ENCODE peak calls at places on chromosomes 3 and 15, in eight cellular contexts. One of them, this sample, is unnamed.

GRCh38 chr3:157113832-157114505 is 46.0 kb downstream of the CCNL1 start:
- DNase-seq in stomach: no peak
- DNase-seq in uterus: no peak
- DNase-seq in PC-3: no peak
- DNase-seq in tibial artery: no peak
- DNase-seq in T1000: no peak
- DNase-seq in CD4-positive, alpha-beta T cell: no peak
- DNase-seq in hepatic stellate cell: no peak
- DNase-seq in this sample: no peak

GRCh38 chr15:101044625-101045235 is 125.6 kb downstream of the LRRK1 start:
- DNase-seq in uterus: no peak
- DNase-seq in tibial artery: peak
- DNase-seq in PC-3: no peak
- DNase-seq in hepatic stellate cell: no peak
- DNase-seq in stomach: peak
- DNase-seq in T1000: no peak
- DNase-seq in CD4-positive, alpha-beta T cell: no peak
- DNase-seq in this sample: no peak

GRCh38 chr3:196842567-196843434 is 24.9 kb upstream of the SENP5 start:
- DNase-seq in tibial artery: no peak
- DNase-seq in uterus: no peak
- DNase-seq in hepatic stellate cell: no peak
- DNase-seq in T1000: no peak
- DNase-seq in PC-3: no peak
- DNase-seq in stomach: no peak
- DNase-seq in CD4-positive, alpha-beta T cell: no peak
- DNase-seq in this sample: no peak

GRCh38 chr3:59540696-59541095 is 490.9 kb upstream of the CFAP20DC start:
- DNase-seq in CD4-positive, alpha-beta T cell: no peak
- DNase-seq in tibial artery: no peak
- DNase-seq in PC-3: no peak
- DNase-seq in uterus: no peak
- DNase-seq in stomach: no peak
- DNase-seq in hepatic stellate cell: no peak
- DNase-seq in T1000: no peak
- DNase-seq in this sample: no peak

GRCh38 chr3:72660270-72661114 is 187.8 kb downstream of the SHQ1 start:
- DNase-seq in CD4-positive, alpha-beta T cell: no peak
- DNase-seq in stomach: no peak
- DNase-seq in uterus: no peak
- DNase-seq in tibial artery: no peak
- DNase-seq in hepatic stellate cell: no peak
- DNase-seq in T1000: peak
- DNase-seq in PC-3: no peak
- DNase-seq in this sample: no peak

GRCh38 chr3:141575879-141576743 is 89.3 kb downstream of the RASA2 start:
- DNase-seq in tibial artery: no peak
- DNase-seq in uterus: no peak
- DNase-seq in hepatic stellate cell: peak
- DNase-seq in stomach: no peak
- DNase-seq in T1000: no peak
- DNase-seq in CD4-positive, alpha-beta T cell: no peak
- DNase-seq in PC-3: peak
- DNase-seq in this sample: no peak

GRCh38 chr15:42151736-42152135 is 4.7 kb downstream of the PLA2G4F start:
- DNase-seq in T1000: no peak
- DNase-seq in tibial artery: peak
- DNase-seq in PC-3: no peak
- DNase-seq in hepatic stellate cell: no peak
- DNase-seq in stomach: no peak
- DNase-seq in CD4-positive, alpha-beta T cell: no peak
- DNase-seq in uterus: no peak
- DNase-seq in this sample: no peak

GRCh38 chr3:62316525-62316924 is 56.8 kb downstream of the FEZF2 start:
- DNase-seq in PC-3: peak
- DNase-seq in uterus: no peak
- DNase-seq in stomach: no peak
- DNase-seq in tibial artery: no peak
- DNase-seq in T1000: no peak
- DNase-seq in CD4-positive, alpha-beta T cell: no peak
- DNase-seq in hepatic stellate cell: no peak
- DNase-seq in this sample: no peak

GRCh38 chr3:136626448-136626847 is 125.7 kb downstream of the STAG1 start:
- DNase-seq in hepatic stellate cell: no peak
- DNase-seq in CD4-positive, alpha-beta T cell: no peak
- DNase-seq in stomach: no peak
- DNase-seq in tibial artery: no peak
- DNase-seq in uterus: no peak
- DNase-seq in T1000: no peak
- DNase-seq in PC-3: peak
- DNase-seq in this sample: no peak

GRCh38 chr3:113660458-113660857 is 36.0 kb downstream of the USF3 start:
- DNase-seq in uterus: no peak
- DNase-seq in CD4-positive, alpha-beta T cell: no peak
- DNase-seq in PC-3: no peak
- DNase-seq in stomach: no peak
- DNase-seq in tibial artery: no peak
- DNase-seq in hepatic stellate cell: no peak
- DNase-seq in T1000: no peak
- DNase-seq in this sample: no peak

GRCh38 chr15:72472907-72473669 is 1.0 kb upstream of the ARIH1 start:
- DNase-seq in hepatic stellate cell: no peak
- DNase-seq in T1000: no peak
- DNase-seq in stomach: no peak
- DNase-seq in PC-3: no peak
- DNase-seq in uterus: no peak
- DNase-seq in tibial artery: no peak
- DNase-seq in CD4-positive, alpha-beta T cell: no peak
- DNase-seq in this sample: no peak

GRCh38 chr15:31609243-31609642 is 282.6 kb downstream of the KLF13 start:
- DNase-seq in uterus: no peak
- DNase-seq in PC-3: no peak
- DNase-seq in CD4-positive, alpha-beta T cell: no peak
- DNase-seq in stomach: no peak
- DNase-seq in hepatic stellate cell: no peak
- DNase-seq in T1000: no peak
- DNase-seq in tibial artery: no peak
- DNase-seq in this sample: no peak

GRCh38 chr15:85943825-85944224 is 135.8 kb upstream of the AGBL1 start:
- DNase-seq in hepatic stellate cell: no peak
- DNase-seq in CD4-positive, alpha-beta T cell: no peak
- DNase-seq in PC-3: no peak
- DNase-seq in stomach: no peak
- DNase-seq in T1000: no peak
- DNase-seq in uterus: no peak
- DNase-seq in tibial artery: no peak
- DNase-seq in this sample: no peak

GRCh38 chr15:66879511-66879910 is 177.5 kb downstream of the SMAD6 start:
- DNase-seq in PC-3: no peak
- DNase-seq in stomach: no peak
- DNase-seq in CD4-positive, alpha-beta T cell: no peak
- DNase-seq in T1000: no peak
- DNase-seq in tibial artery: no peak
- DNase-seq in hepatic stellate cell: no peak
- DNase-seq in uterus: no peak
- DNase-seq in this sample: peak

GRCh38 chr15:75188499-75188898 is 13.2 kb upstream of the C15orf39 start:
- DNase-seq in tibial artery: no peak
- DNase-seq in stomach: no peak
- DNase-seq in T1000: no peak
- DNase-seq in PC-3: no peak
- DNase-seq in hepatic stellate cell: no peak
- DNase-seq in uterus: no peak
- DNase-seq in CD4-positive, alpha-beta T cell: no peak
- DNase-seq in this sample: peak

GRCh38 chr15:78047631-78048409 is 29.7 kb downstream of the TBC1D2B start:
- DNase-seq in PC-3: no peak
- DNase-seq in tibial artery: peak
- DNase-seq in CD4-positive, alpha-beta T cell: no peak
- DNase-seq in T1000: no peak
- DNase-seq in hepatic stellate cell: no peak
- DNase-seq in stomach: no peak
- DNase-seq in uterus: peak
- DNase-seq in this sample: peak

GRCh38 chr3:48952510-48953118 is 34.0 kb downstream of the ARIH2 start:
- DNase-seq in uterus: no peak
- DNase-seq in stomach: peak
- DNase-seq in PC-3: peak
- DNase-seq in tibial artery: no peak
- DNase-seq in CD4-positive, alpha-beta T cell: peak
- DNase-seq in hepatic stellate cell: no peak
- DNase-seq in T1000: no peak
- DNase-seq in this sample: no peak

GRCh38 chr15:27808182-27808581 is 290.9 kb downstream of the OCA2 start:
- DNase-seq in hepatic stellate cell: no peak
- DNase-seq in uterus: no peak
- DNase-seq in tibial artery: no peak
- DNase-seq in CD4-positive, alpha-beta T cell: no peak
- DNase-seq in T1000: no peak
- DNase-seq in PC-3: no peak
- DNase-seq in stomach: no peak
- DNase-seq in this sample: no peak

GRCh38 chr3:157662171-157662570 is 159.0 kb upstream of the VEPH1 start:
- DNase-seq in uterus: no peak
- DNase-seq in stomach: no peak
- DNase-seq in hepatic stellate cell: no peak
- DNase-seq in PC-3: no peak
- DNase-seq in CD4-positive, alpha-beta T cell: no peak
- DNase-seq in tibial artery: no peak
- DNase-seq in T1000: no peak
- DNase-seq in this sample: no peak